ENCODE peak calls at places on chromosomes 6 and 20, in nine cellular contexts. One of them, this sample, is unnamed.

GRCh38 chr6:108616544-108616943 is 55.8 kb downstream of the FOXO3 start:
- DNase-seq in CD8-positive, alpha-beta T cell: no peak
- DNase-seq in fibroblast of villous mesenchyme: peak
- DNase-seq in coronary artery: no peak
- DNase-seq in heart right ventricle: no peak
- DNase-seq in kidney glomerular epithelial cell: no peak
- DNase-seq in esophagus squamous epithelium: no peak
- DNase-seq in NCI-H1930: no peak
- DNase-seq in Caki2: no peak
- DNase-seq in this sample: no peak

GRCh38 chr20:35826361-35826760 is 54.5 kb downstream of the PHF20 start:
- DNase-seq in CD8-positive, alpha-beta T cell: no peak
- DNase-seq in fibroblast of villous mesenchyme: no peak
- DNase-seq in coronary artery: no peak
- DNase-seq in heart right ventricle: no peak
- DNase-seq in kidney glomerular epithelial cell: no peak
- DNase-seq in esophagus squamous epithelium: no peak
- DNase-seq in NCI-H1930: no peak
- DNase-seq in Caki2: no peak
- DNase-seq in this sample: no peak

GRCh38 chr6:31420546-31420945 is 17.2 kb downstream of the MICA start:
- DNase-seq in CD8-positive, alpha-beta T cell: no peak
- DNase-seq in fibroblast of villous mesenchyme: no peak
- DNase-seq in coronary artery: no peak
- DNase-seq in heart right ventricle: no peak
- DNase-seq in kidney glomerular epithelial cell: no peak
- DNase-seq in esophagus squamous epithelium: no peak
- DNase-seq in NCI-H1930: no peak
- DNase-seq in Caki2: no peak
- DNase-seq in this sample: no peak

GRCh38 chr6:85675030-85675819 is 32.5 kb upstream of the SYNCRIP start:
- DNase-seq in CD8-positive, alpha-beta T cell: no peak
- DNase-seq in fibroblast of villous mesenchyme: peak
- DNase-seq in coronary artery: no peak
- DNase-seq in heart right ventricle: no peak
- DNase-seq in kidney glomerular epithelial cell: peak
- DNase-seq in esophagus squamous epithelium: no peak
- DNase-seq in NCI-H1930: no peak
- DNase-seq in Caki2: peak
- DNase-seq in this sample: peak

GRCh38 chr6:52409499-52409898 is 10.6 kb upstream of the EFHC1 start:
- DNase-seq in CD8-positive, alpha-beta T cell: no peak
- DNase-seq in fibroblast of villous mesenchyme: no peak
- DNase-seq in coronary artery: no peak
- DNase-seq in heart right ventricle: no peak
- DNase-seq in kidney glomerular epithelial cell: no peak
- DNase-seq in esophagus squamous epithelium: no peak
- DNase-seq in NCI-H1930: no peak
- DNase-seq in Caki2: no peak
- DNase-seq in this sample: no peak

GRCh38 chr20:41395669-41396664 is 29.3 kb upstream of the EMILIN3 start:
- DNase-seq in CD8-positive, alpha-beta T cell: no peak
- DNase-seq in fibroblast of villous mesenchyme: no peak
- DNase-seq in coronary artery: no peak
- DNase-seq in heart right ventricle: no peak
- DNase-seq in kidney glomerular epithelial cell: no peak
- DNase-seq in esophagus squamous epithelium: no peak
- DNase-seq in NCI-H1930: no peak
- DNase-seq in Caki2: no peak
- DNase-seq in this sample: no peak

GRCh38 chr6:35368038-35368887 is 25.9 kb downstream of the PPARD start:
- DNase-seq in CD8-positive, alpha-beta T cell: no peak
- DNase-seq in fibroblast of villous mesenchyme: peak
- DNase-seq in coronary artery: no peak
- DNase-seq in heart right ventricle: no peak
- DNase-seq in kidney glomerular epithelial cell: peak
- DNase-seq in esophagus squamous epithelium: no peak
- DNase-seq in NCI-H1930: no peak
- DNase-seq in Caki2: peak
- DNase-seq in this sample: peak

GRCh38 chr6:122833229-122833556 is 44.1 kb downstream of the SMPDL3A start:
- DNase-seq in CD8-positive, alpha-beta T cell: no peak
- DNase-seq in fibroblast of villous mesenchyme: no peak
- DNase-seq in coronary artery: no peak
- DNase-seq in heart right ventricle: no peak
- DNase-seq in kidney glomerular epithelial cell: no peak
- DNase-seq in esophagus squamous epithelium: no peak
- DNase-seq in NCI-H1930: no peak
- DNase-seq in Caki2: no peak
- DNase-seq in this sample: no peak

GRCh38 chr6:99467509-99468106 is 42.5 kb upstream of the PNISR start:
- DNase-seq in CD8-positive, alpha-beta T cell: no peak
- DNase-seq in fibroblast of villous mesenchyme: peak
- DNase-seq in coronary artery: no peak
- DNase-seq in heart right ventricle: no peak
- DNase-seq in kidney glomerular epithelial cell: peak
- DNase-seq in esophagus squamous epithelium: no peak
- DNase-seq in NCI-H1930: no peak
- DNase-seq in Caki2: no peak
- DNase-seq in this sample: no peak

GRCh38 chr6:63644668-63645326 is 9.2 kb downstream of the PHF3 start:
- DNase-seq in CD8-positive, alpha-beta T cell: no peak
- DNase-seq in fibroblast of villous mesenchyme: no peak
- DNase-seq in coronary artery: no peak
- DNase-seq in heart right ventricle: no peak
- DNase-seq in kidney glomerular epithelial cell: peak
- DNase-seq in esophagus squamous epithelium: no peak
- DNase-seq in NCI-H1930: no peak
- DNase-seq in Caki2: peak
- DNase-seq in this sample: peak

GRCh38 chr20:1995531-1996310 is 1.9 kb upstream of the PDYN start:
- DNase-seq in CD8-positive, alpha-beta T cell: no peak
- DNase-seq in fibroblast of villous mesenchyme: no peak
- DNase-seq in coronary artery: peak
- DNase-seq in heart right ventricle: no peak
- DNase-seq in kidney glomerular epithelial cell: no peak
- DNase-seq in esophagus squamous epithelium: no peak
- DNase-seq in NCI-H1930: no peak
- DNase-seq in Caki2: no peak
- DNase-seq in this sample: no peak

This sample was measured in mammary epithelial cell.